ENCODE peak calls at places on chromosomes 12 and 14, in eight cellular contexts. I is activated CD4-positive, alpha-beta T cell treated with anti-CD3 and anti-CD28 coated beads, Interleukin-2, amount 10 ng/mL, durations not matched to agents 7 days and 5 days; S is NCI-H2081; H is stimulated activated CD4-positive, alpha-beta T cell treated with anti-CD3 and anti-CD28 coated beads, Interleukin-4, amount 100 ng/mL, for 4 hours; X is germinal center; K is GM12892; G is IMR-90; U is tibial artery. W is an unnamed sample.

GRCh38 chr14:102362084-102362483 is 606 bp downstream of the CINP start:
- DNase-seq in I (peak), S (no peak), H (peak), X (peak), K (peak), G (peak), U (no peak), W (no peak)

GRCh38 chr14:40219032-40219431 is 786.8 kb upstream of the FBXO33 start:
- DNase-seq in I (no peak), S (no peak), H (no peak), X (no peak), K (no peak), G (no peak), U (no peak), W (no peak)

GRCh38 chr12:95815635-95816212 is 25.2 kb upstream of the NTN4 start:
- DNase-seq in I (no peak), S (peak), H (no peak), X (peak), K (no peak), G (peak), U (no peak), W (peak)

GRCh38 chr14:71354801-71355200 is 447.5 kb downstream of the PCNX1 start:
- DNase-seq in I (no peak), S (no peak), H (no peak), X (no peak), K (no peak), G (peak), U (no peak), W (no peak)

GRCh38 chr12:113005759-113006158 is 27.4 kb downstream of the OAS2 start:
- DNase-seq in I (no peak), S (no peak), H (no peak), X (peak), K (no peak), G (no peak), U (no peak), W (no peak)

GRCh38 chr14:96634896-96635295 is 132.7 kb downstream of the PAPOLA start:
- DNase-seq in I (no peak), S (no peak), H (no peak), X (peak), K (no peak), G (no peak), U (no peak), W (no peak)

GRCh38 chr12:68786929-68787328 is 21.0 kb upstream of the MDM2 start:
- DNase-seq in I (no peak), S (no peak), H (no peak), X (no peak), K (no peak), G (no peak), U (no peak), W (no peak)

GRCh38 chr12:80936642-80937390 is 918 bp downstream of the LIN7A start:
- DNase-seq in I (no peak), S (peak), H (no peak), X (peak), K (peak), G (peak), U (peak), W (no peak)

GRCh38 chr12:115956236-115956635 is 321.3 kb downstream of the MED13L start:
- DNase-seq in I (no peak), S (no peak), H (no peak), X (no peak), K (no peak), G (no peak), U (no peak), W (no peak)

GRCh38 chr12:83800022-83800421 is 1112.6 kb downstream of the SLC6A15 start:
- DNase-seq in I (no peak), S (no peak), H (no peak), X (no peak), K (no peak), G (no peak), U (no peak), W (no peak)

GRCh38 chr12:57740656-57741412 is 2.3 kb upstream of the AGAP2 start:
- DNase-seq in I (peak), S (no peak), H (peak), X (peak), K (peak), G (no peak), U (no peak), W (no peak)

GRCh38 chr12:20415013-20415412 is 46.7 kb downstream of the PDE3A start:
- DNase-seq in I (no peak), S (no peak), H (no peak), X (no peak), K (no peak), G (no peak), U (no peak), W (no peak)

GRCh38 chr12:62739266-62739831 is 195.6 kb downstream of the PPM1H start:
- DNase-seq in I (no peak), S (no peak), H (no peak), X (no peak), K (no peak), G (no peak), U (no peak), W (no peak)

GRCh38 chr12:85866929-85867776 is 6.9 kb upstream of the NTS start:
- DNase-seq in I (peak), S (peak), H (no peak), X (peak), K (no peak), G (peak), U (no peak), W (peak)

GRCh38 chr12:57278465-57279453 is 27.8 kb upstream of the STAC3 start:
- DNase-seq in I (no peak), S (no peak), H (no peak), X (no peak), K (no peak), G (peak), U (no peak), W (no peak)